ENCODE peak calls at places on chromosomes 13 and 19, in five cellular contexts. D, Y, O, B and T are unnamed samples. For H3K36me3, the result is how much of the 10 kb centered on the place peaks cover.

GRCh38 chr19:5170329-5170745 is 170.3 kb downstream of the PTPRS start:
- DNase-seq in D (no peak), Y (peak), O (peak), B (no peak), T (peak)

GRCh38 chr13:68009546-68009945 is 779.4 kb upstream of the PCDH9 start:
- DNase-seq in D (no peak), Y (no peak), O (no peak), B (no peak), T (no peak)

GRCh38 chr19:4140237-4140711 is 13.2 kb upstream of the CREB3L3 start:
- DNase-seq in D (no peak), Y (peak), O (peak), B (no peak), T (no peak)

GRCh38 chr13:29750178-29750530 is 100.3 kb downstream of the UBL3 start:
- DNase-seq in D (no peak), Y (no peak), O (no peak), B (no peak), T (no peak)

GRCh38 chr13:44230071-44230470 is 143.6 kb upstream of the SERP2 start:
- DNase-seq in D (no peak), Y (no peak), O (no peak), B (no peak), T (no peak)

GRCh38 chr13:95627590-95627989 is 16.9 kb downstream of the DZIP1 start:
- DNase-seq in D (no peak), Y (no peak), O (no peak), B (no peak), T (no peak)

GRCh38 chr13:107743523-107743922 is 471.8 kb downstream of the LIG4 start:
- DNase-seq in D (no peak), Y (no peak), O (no peak), B (no peak), T (no peak)

GRCh38 chr13:27476943-27477681 is 26.7 kb upstream of the MTIF3 start:
- DNase-seq in D (no peak), Y (no peak), O (no peak), B (no peak), T (no peak)

GRCh38 chr19:14203258-14203657 is 2.7 kb downstream of the ADGRL1 start:
- DNase-seq in D (no peak), Y (no peak), O (no peak), B (no peak), T (no peak)

GRCh38 chr13:40176242-40176641 is 490.2 kb downstream of the FOXO1 start:
- DNase-seq in D (no peak), Y (no peak), O (no peak), B (no peak), T (no peak)

GRCh38 chr19:7670150-7670784 is 1.4 kb downstream of the RETN start:
- DNase-seq in D (no peak), Y (no peak), O (no peak), B (no peak), T (no peak)
- TF ChIP-seq POLR2A in D (no peak), Y (no peak), O (no peak), B (no peak), T (no peak)

GRCh38 chr19:39170398-39171231 is 26.1 kb upstream of the NCCRP1 start:
- DNase-seq in D (no peak), Y (no peak), O (peak), B (no peak), T (no peak)
- H3K36me3 ChIP-seq in D (under half), Y (under half), O (under half), B (under half), T (under half)

DNA sequence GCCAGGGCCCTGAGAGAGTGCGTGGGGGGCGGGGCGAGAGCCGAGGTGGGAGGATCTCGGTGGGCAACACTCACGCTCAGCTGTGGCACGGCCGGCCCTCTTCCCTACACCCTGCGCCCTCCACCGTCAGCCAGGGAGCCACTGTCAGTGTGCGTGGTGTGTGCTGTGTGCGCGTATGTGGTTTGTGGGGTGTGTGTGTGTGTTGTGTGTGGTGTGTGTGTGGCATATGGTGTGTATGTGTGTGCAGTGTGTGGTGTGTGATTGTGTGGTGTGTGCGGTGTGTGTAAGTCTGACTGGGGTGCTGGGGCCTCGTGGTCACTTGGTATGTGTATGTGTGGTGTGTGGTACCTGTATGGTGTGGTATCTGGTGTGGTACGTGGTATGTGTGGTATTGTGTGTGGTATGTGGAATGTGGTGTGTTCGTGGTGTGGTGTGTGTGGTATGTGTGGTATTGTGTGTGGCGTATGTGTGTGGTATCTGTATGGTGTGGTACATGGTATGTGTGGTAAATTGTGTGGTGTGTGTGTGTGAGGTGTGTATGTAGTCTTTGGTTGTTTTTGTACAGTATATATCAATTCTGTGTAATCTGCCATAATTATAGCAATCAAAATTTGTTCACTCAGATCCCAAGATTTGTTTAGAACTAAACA is 5.1 kb downstream of the GRK1 start:
- DNase-seq in D (no peak), Y (no peak), O (no peak), B (no peak), T (peak)
- TF ChIP-seq POLR2A in D (no peak), Y (no peak), O (no peak), B (no peak), T (no peak)

GRCh38 chr19:1648926-1649541 is 3.4 kb downstream of the TCF3 start:
- DNase-seq in D (no peak), Y (no peak), O (no peak), B (no peak), T (no peak)
- H3K36me3 ChIP-seq in D (under half), Y (half or more), O (under half), B (under half), T (under half)

GRCh38 chr19:7685546-7686445 is 5.2 kb downstream of the TRAPPC5 start:
- DNase-seq in D (no peak), Y (no peak), O (no peak), B (no peak), T (no peak)
- TF ChIP-seq POLR2A in D (no peak), Y (no peak), O (no peak), B (no peak), T (no peak)

DNA sequence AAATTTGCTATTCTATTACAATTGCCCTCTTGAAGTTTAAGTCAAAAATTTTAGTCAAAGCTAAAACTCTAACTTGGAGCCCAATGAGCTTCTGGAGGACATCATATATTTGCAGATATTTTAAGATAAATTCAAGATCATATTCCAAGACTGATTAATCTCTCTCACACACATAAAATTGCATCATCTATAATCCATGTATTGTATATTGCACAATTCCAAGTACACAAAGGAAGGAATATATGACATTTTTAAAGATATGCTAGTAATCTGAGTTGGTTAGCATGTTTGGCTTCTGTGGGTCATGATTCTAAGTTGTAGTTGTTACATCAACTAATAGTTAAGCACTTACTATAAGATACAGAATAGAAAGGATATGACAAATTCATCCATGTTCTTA is 53.3 kb downstream of the KCNRG start:
- DNase-seq in D (no peak), Y (no peak), O (no peak), B (no peak), T (no peak)
- H3K36me3 ChIP-seq in D (under half), Y (half or more), O (under half), B (under half), T (under half)

DNA sequence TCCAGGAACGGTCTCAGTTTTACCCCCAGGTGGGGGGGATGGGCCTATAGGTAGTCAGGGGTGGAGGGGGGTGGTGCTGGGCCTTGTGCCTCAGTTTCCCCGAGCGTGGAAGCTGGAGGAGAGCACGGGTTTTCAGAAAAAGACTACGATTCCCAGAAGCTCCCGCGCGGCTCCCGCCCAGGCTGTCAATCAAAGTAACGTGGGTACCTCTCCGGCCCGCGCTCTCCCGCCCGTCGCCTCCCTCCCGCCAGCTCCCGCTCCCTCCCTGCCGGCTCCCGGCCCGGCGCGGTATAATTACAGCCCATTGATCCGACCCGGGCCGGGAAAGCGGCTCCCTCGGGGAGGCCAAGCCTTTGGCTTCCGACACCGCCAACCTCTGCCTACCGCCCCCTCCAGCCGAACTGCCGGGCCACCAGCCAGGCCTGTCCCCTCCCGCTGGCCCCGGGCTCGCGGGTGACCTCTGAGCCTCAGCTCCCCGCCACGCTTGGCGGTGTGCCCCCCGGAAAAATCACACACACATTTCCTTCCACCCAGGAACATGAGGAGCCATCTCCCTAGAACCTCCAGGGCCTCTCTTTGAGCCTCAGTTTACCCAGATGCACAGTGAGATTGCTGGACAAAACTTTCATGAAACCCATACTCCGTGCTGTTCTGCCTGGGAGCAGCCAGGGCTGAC is 7.2 kb upstream of the TLE2 start:
- DNase-seq in D (peak), Y (peak), O (peak), B (peak), T (peak)
- TF ChIP-seq POLR2A in D (no peak), Y (peak), O (peak), B (no peak), T (peak)